ENCODE peak calls at places on chromosomes 6 and 20, in five cellular contexts. One of them, this sample, is unnamed.

GRCh38 chr20:48783533-48784272 is 44.1 kb downstream of the PREX1 start:
- DNase-seq in cardiac muscle cell: no peak
- DNase-seq in uterus: no peak
- DNase-seq in dorsolateral prefrontal cortex: no peak
- DNase-seq in PC-9: no peak
- DNase-seq in this sample: no peak

GRCh38 chr20:38805958-38806854 is 709 bp downstream of the PPP1R16B start:
- DNase-seq in dorsolateral prefrontal cortex: peak
- DNase-seq in uterus: no peak
- DNase-seq in PC-9: no peak
- DNase-seq in cardiac muscle cell: no peak
- DNase-seq in this sample: no peak

GRCh38 chr20:3146732-3147341 is 12.8 kb downstream of the FASTKD5 start:
- DNase-seq in PC-9: no peak
- DNase-seq in cardiac muscle cell: no peak
- DNase-seq in dorsolateral prefrontal cortex: peak
- DNase-seq in uterus: no peak
- DNase-seq in this sample: no peak

GRCh38 chr6:135212020-135212806 is 31.1 kb downstream of the MYB start:
- DNase-seq in PC-9: peak
- DNase-seq in cardiac muscle cell: no peak
- DNase-seq in dorsolateral prefrontal cortex: no peak
- DNase-seq in uterus: no peak
- DNase-seq in this sample: no peak

GRCh38 chr6:44021628-44022295 is 105.5 kb downstream of the MRPL14 start:
- DNase-seq in dorsolateral prefrontal cortex: no peak
- DNase-seq in cardiac muscle cell: no peak
- DNase-seq in PC-9: no peak
- DNase-seq in uterus: no peak
- DNase-seq in this sample: no peak

GRCh38 chr6:64252256-64252655 is 616.7 kb downstream of the PHF3 start:
- DNase-seq in uterus: no peak
- DNase-seq in PC-9: no peak
- DNase-seq in dorsolateral prefrontal cortex: no peak
- DNase-seq in cardiac muscle cell: no peak
- DNase-seq in this sample: no peak

GRCh38 chr20:11919571-11919970 is 1.9 kb downstream of the BTBD3 start:
- DNase-seq in dorsolateral prefrontal cortex: no peak
- DNase-seq in uterus: no peak
- DNase-seq in PC-9: no peak
- DNase-seq in cardiac muscle cell: no peak
- DNase-seq in this sample: no peak

GRCh38 chr6:22558288-22558882 is 11.0 kb upstream of the HDGFL1 start:
- DNase-seq in uterus: peak
- DNase-seq in cardiac muscle cell: no peak
- DNase-seq in dorsolateral prefrontal cortex: no peak
- DNase-seq in PC-9: no peak
- DNase-seq in this sample: no peak

GRCh38 chr6:52573295-52573694 is 3.6 kb downstream of the TRAM2 start:
- DNase-seq in dorsolateral prefrontal cortex: no peak
- DNase-seq in PC-9: no peak
- DNase-seq in uterus: no peak
- DNase-seq in cardiac muscle cell: peak
- DNase-seq in this sample: no peak

GRCh38 chr20:25669826-25670422 is 26.7 kb downstream of the ZNF337 start:
- DNase-seq in dorsolateral prefrontal cortex: no peak
- DNase-seq in PC-9: peak
- DNase-seq in cardiac muscle cell: peak
- DNase-seq in uterus: no peak
- DNase-seq in this sample: no peak

GRCh38 chr20:4813076-4813838 is 91.5 kb downstream of the PRND start:
- DNase-seq in PC-9: no peak
- DNase-seq in uterus: no peak
- DNase-seq in cardiac muscle cell: peak
- DNase-seq in dorsolateral prefrontal cortex: no peak
- DNase-seq in this sample: no peak

GRCh38 chr6:130122243-130122642 is 100.5 kb downstream of the SAMD3 start:
- DNase-seq in cardiac muscle cell: no peak
- DNase-seq in PC-9: no peak
- DNase-seq in uterus: no peak
- DNase-seq in dorsolateral prefrontal cortex: no peak
- DNase-seq in this sample: no peak

GRCh38 chr6:169263836-169264608 is 10.4 kb upstream of the THBS2 start:
- DNase-seq in uterus: no peak
- DNase-seq in cardiac muscle cell: peak
- DNase-seq in dorsolateral prefrontal cortex: no peak
- DNase-seq in PC-9: no peak
- DNase-seq in this sample: peak

GRCh38 chr6:27662770-27663169 is 189.9 kb upstream of the ZNF184 start:
- DNase-seq in dorsolateral prefrontal cortex: no peak
- DNase-seq in uterus: no peak
- DNase-seq in PC-9: no peak
- DNase-seq in cardiac muscle cell: no peak
- DNase-seq in this sample: no peak

GRCh38 chr20:38723069-38723981 is 961 bp upstream of the SLC32A1 start:
- DNase-seq in cardiac muscle cell: peak
- DNase-seq in dorsolateral prefrontal cortex: no peak
- DNase-seq in PC-9: no peak
- DNase-seq in uterus: no peak
- DNase-seq in this sample: no peak

GRCh38 chr20:25859649-25860530 is 163.2 kb upstream of the ZNF337 start:
- DNase-seq in cardiac muscle cell: peak
- DNase-seq in uterus: peak
- DNase-seq in dorsolateral prefrontal cortex: peak
- DNase-seq in PC-9: no peak
- DNase-seq in this sample: peak

GRCh38 chr20:23165307-23165750 is 79.2 kb upstream of the CD93 start:
- DNase-seq in dorsolateral prefrontal cortex: no peak
- DNase-seq in cardiac muscle cell: no peak
- DNase-seq in uterus: no peak
- DNase-seq in PC-9: no peak
- DNase-seq in this sample: no peak

GRCh38 chr20:25251019-25251418 is 3.1 kb downstream of the PYGB start:
- DNase-seq in cardiac muscle cell: no peak
- DNase-seq in uterus: no peak
- DNase-seq in dorsolateral prefrontal cortex: no peak
- DNase-seq in PC-9: no peak
- DNase-seq in this sample: no peak

DNA sequence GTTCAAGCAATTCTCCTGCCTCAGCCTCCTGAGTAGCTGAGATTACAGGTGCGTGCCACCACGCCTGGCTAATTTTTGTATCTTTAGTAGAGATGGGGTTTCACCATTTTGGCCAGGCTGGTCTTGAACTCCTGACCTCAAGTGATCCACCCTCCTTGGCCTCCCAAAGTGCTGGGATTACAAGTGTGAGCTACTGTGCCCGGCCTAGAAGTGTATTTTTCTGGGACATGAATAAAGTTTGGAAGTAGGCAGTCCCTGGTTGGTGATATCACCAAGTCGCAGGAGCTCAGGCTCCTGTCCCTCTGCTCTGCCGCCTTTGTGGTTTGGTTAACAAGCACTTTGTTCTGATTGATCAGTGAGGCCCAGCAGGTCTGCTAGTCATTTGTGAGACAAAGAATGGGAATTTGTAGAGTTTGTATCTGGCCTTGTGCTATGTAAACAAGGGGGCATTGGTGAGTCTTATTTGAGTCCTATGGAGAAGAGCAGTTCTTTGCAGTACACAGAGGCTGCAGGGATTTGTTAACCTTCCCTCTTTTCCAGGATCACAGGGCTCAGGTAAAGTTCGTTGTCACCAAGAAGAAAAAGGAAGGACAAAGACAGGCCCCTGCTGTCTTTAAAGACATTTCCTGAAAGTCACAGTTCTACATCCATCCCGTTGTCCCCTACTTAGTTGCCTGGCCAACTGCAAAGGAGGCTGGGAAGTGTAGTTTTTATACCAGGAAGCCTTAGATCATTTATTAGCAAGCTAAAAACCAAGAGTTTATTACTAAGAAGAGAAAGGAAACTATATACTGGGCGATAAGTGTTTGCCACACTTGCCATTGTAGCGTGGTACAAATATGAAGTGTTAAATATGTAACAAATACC is 13.1 kb downstream of the MTHFD1L start:
- DNase-seq in dorsolateral prefrontal cortex: no peak
- DNase-seq in cardiac muscle cell: no peak
- DNase-seq in uterus: no peak
- DNase-seq in PC-9: no peak
- DNase-seq in this sample: no peak
- TF ChIP-seq CTCF in dorsolateral prefrontal cortex: no peak
- TF ChIP-seq CTCF in cardiac muscle cell: no peak
- TF ChIP-seq CTCF in uterus: no peak
- TF ChIP-seq CTCF in PC-9: no peak
- TF ChIP-seq CTCF in this sample: no peak

DNA sequence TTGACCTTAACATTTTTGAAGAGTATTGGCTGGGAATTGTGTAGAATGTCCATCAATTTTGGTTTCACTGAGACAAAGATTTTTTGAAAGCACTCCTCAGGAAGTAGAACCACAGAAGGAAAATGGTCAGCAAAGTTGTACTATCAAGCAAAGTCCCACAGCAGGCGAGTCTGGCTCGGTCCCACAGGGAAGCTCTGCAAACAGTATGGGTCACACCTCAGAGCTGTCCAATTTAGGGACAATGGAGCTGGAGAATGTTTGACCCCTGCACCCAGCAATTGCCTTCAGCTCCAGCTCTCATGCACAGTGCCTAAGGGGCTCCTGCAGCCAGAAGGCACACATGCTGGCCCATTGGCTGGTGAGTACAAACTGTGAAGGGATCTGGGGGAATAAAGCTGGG is 147.0 kb downstream of the MAFB start:
- DNase-seq in PC-9: no peak
- DNase-seq in uterus: no peak
- DNase-seq in dorsolateral prefrontal cortex: no peak
- DNase-seq in cardiac muscle cell: no peak
- DNase-seq in this sample: no peak
- H3K27ac ChIP-seq in PC-9: no peak
- H3K27ac ChIP-seq in uterus: no peak
- H3K27ac ChIP-seq in dorsolateral prefrontal cortex: no peak
- H3K27ac ChIP-seq in cardiac muscle cell: no peak
- H3K27ac ChIP-seq in this sample: no peak

DNA sequence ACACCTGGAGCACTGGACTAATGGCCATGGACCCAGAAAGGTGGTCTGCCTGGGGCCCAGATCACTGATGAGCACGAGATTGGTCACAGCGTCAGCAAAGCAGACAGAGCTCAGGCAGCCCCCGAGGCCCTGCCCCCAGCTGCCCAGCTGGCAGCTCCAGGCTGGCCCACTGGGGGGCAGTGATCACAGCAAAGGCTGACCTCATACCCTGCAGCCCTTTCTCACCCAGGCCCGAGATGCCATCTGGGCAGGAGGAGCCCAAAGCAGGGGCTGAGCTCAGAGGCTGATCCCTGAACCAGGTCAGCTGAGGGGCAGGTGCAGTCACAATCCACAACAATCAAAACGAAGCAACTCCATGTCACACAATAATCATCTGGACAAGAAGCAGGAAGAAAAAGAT is 4.1 kb downstream of the MAP1LC3A start:
- DNase-seq in dorsolateral prefrontal cortex: no peak
- DNase-seq in uterus: no peak
- DNase-seq in PC-9: no peak
- DNase-seq in cardiac muscle cell: peak
- DNase-seq in this sample: no peak
- TF ChIP-seq CTCF in dorsolateral prefrontal cortex: no peak
- TF ChIP-seq CTCF in uterus: peak
- TF ChIP-seq CTCF in PC-9: peak
- TF ChIP-seq CTCF in cardiac muscle cell: peak
- TF ChIP-seq CTCF in this sample: no peak

GRCh38 chr20:9145142-9145541 is 76.3 kb downstream of the PLCB4 start:
- DNase-seq in PC-9: no peak
- DNase-seq in uterus: no peak
- DNase-seq in cardiac muscle cell: no peak
- DNase-seq in dorsolateral prefrontal cortex: no peak
- DNase-seq in this sample: no peak
- H3K27ac ChIP-seq in PC-9: no peak
- H3K27ac ChIP-seq in uterus: no peak
- H3K27ac ChIP-seq in cardiac muscle cell: no peak
- H3K27ac ChIP-seq in dorsolateral prefrontal cortex: no peak
- H3K27ac ChIP-seq in this sample: no peak

GRCh38 chr6:16338577-16339262 is 100.3 kb downstream of the GMPR start:
- DNase-seq in cardiac muscle cell: peak
- DNase-seq in uterus: peak
- DNase-seq in PC-9: peak
- DNase-seq in dorsolateral prefrontal cortex: peak
- DNase-seq in this sample: no peak
- TF ChIP-seq CTCF in cardiac muscle cell: peak
- TF ChIP-seq CTCF in uterus: peak
- TF ChIP-seq CTCF in PC-9: peak
- TF ChIP-seq CTCF in dorsolateral prefrontal cortex: peak
- TF ChIP-seq CTCF in this sample: no peak

GRCh38 chr6:128597956-128598355 is 77.6 kb upstream of the PTPRK start:
- DNase-seq in dorsolateral prefrontal cortex: no peak
- DNase-seq in uterus: no peak
- DNase-seq in cardiac muscle cell: no peak
- DNase-seq in PC-9: peak
- DNase-seq in this sample: no peak

GRCh38 chr6:128598561-128598960 is 78.2 kb upstream of the PTPRK start:
- DNase-seq in uterus: no peak
- DNase-seq in dorsolateral prefrontal cortex: no peak
- DNase-seq in PC-9: peak
- DNase-seq in cardiac muscle cell: no peak
- DNase-seq in this sample: no peak

GRCh38 chr6:128600397-128600951 is 80.1 kb upstream of the PTPRK start:
- DNase-seq in PC-9: peak
- DNase-seq in dorsolateral prefrontal cortex: no peak
- DNase-seq in uterus: no peak
- DNase-seq in cardiac muscle cell: peak
- DNase-seq in this sample: no peak

GRCh38 chr6:128599036-128599435 is 78.6 kb upstream of the PTPRK start:
- DNase-seq in dorsolateral prefrontal cortex: no peak
- DNase-seq in cardiac muscle cell: no peak
- DNase-seq in uterus: no peak
- DNase-seq in PC-9: peak
- DNase-seq in this sample: no peak

DNA sequence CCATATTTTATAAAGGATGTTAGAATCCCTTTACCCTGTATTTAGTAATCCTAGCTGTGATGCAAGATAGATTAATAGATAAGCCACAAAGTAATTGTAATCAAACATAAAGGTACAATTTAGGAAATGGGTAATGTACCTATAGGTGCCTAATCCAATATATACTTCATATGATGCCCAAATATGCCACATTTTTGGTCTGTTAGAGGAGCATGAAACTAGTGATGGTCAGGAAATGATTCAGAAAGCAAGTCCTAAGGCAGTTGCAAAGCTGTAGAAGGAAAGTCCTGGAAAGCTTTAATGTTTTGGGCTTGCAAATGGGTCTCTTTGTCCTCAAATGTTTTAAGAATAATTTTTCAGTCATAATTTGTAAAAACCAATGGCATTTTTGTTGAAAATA is 76.6 kb upstream of the PTPRK start:
- DNase-seq in uterus: no peak
- DNase-seq in dorsolateral prefrontal cortex: no peak
- DNase-seq in cardiac muscle cell: no peak
- DNase-seq in PC-9: no peak
- DNase-seq in this sample: no peak
- H3K27ac ChIP-seq in uterus: no peak
- H3K27ac ChIP-seq in dorsolateral prefrontal cortex: no peak
- H3K27ac ChIP-seq in cardiac muscle cell: no peak
- H3K27ac ChIP-seq in PC-9: no peak
- H3K27ac ChIP-seq in this sample: no peak

This sample was measured in pancreas.